ENCODE peak calls at places on chromosomes 4 and X, in seven cellular contexts. One of them, this sample, is unnamed.

GRCh38 chr4:158871050-158871724 is 102.4 kb downstream of the FNIP2 start:
- DNase-seq in upper lobe of left lung: no peak
- DNase-seq in pancreas: no peak
- DNase-seq in mesenchymal stem cell: no peak
- DNase-seq in ovary: no peak
- DNase-seq in transverse colon: no peak
- DNase-seq in SJSA1: no peak
- DNase-seq in this sample: no peak

GRCh38 chr4:32826169-32826568 is 2106.0 kb downstream of the PCDH7 start:
- DNase-seq in upper lobe of left lung: no peak
- DNase-seq in pancreas: no peak
- DNase-seq in mesenchymal stem cell: no peak
- DNase-seq in ovary: no peak
- DNase-seq in transverse colon: no peak
- DNase-seq in SJSA1: no peak
- DNase-seq in this sample: no peak

GRCh38 chr4:36251983-36252382 is 7.7 kb upstream of the ARAP2 start:
- DNase-seq in upper lobe of left lung: no peak
- DNase-seq in pancreas: no peak
- DNase-seq in mesenchymal stem cell: no peak
- DNase-seq in ovary: no peak
- DNase-seq in transverse colon: no peak
- DNase-seq in SJSA1: no peak
- DNase-seq in this sample: no peak

GRCh38 chr4:2084316-2084715 is 25.2 kb downstream of the NAT8L start:
- DNase-seq in upper lobe of left lung: peak; percentile 12
- DNase-seq in pancreas: no peak
- DNase-seq in mesenchymal stem cell: no peak
- DNase-seq in ovary: peak; percentile 4
- DNase-seq in transverse colon: peak; percentile 2
- DNase-seq in SJSA1: no peak
- DNase-seq in this sample: peak; percentile 51

GRCh38 chr4:127668770-127669169 is 36.0 kb downstream of the INTU start:
- DNase-seq in upper lobe of left lung: no peak
- DNase-seq in pancreas: no peak
- DNase-seq in mesenchymal stem cell: no peak
- DNase-seq in ovary: no peak
- DNase-seq in transverse colon: no peak
- DNase-seq in SJSA1: no peak
- DNase-seq in this sample: no peak

GRCh38 chr4:183828839-183829238 is 76.3 kb upstream of the STOX2 start:
- DNase-seq in upper lobe of left lung: no peak
- DNase-seq in pancreas: no peak
- DNase-seq in mesenchymal stem cell: no peak
- DNase-seq in ovary: no peak
- DNase-seq in transverse colon: no peak
- DNase-seq in SJSA1: no peak
- DNase-seq in this sample: no peak

GRCh38 chr4:56607926-56608325 is 73.2 kb downstream of the HOPX start:
- DNase-seq in upper lobe of left lung: no peak
- DNase-seq in pancreas: no peak
- DNase-seq in mesenchymal stem cell: no peak
- DNase-seq in ovary: no peak
- DNase-seq in transverse colon: no peak
- DNase-seq in SJSA1: no peak
- DNase-seq in this sample: no peak

GRCh38 chr4:118351851-118352827 is 664 bp downstream of the PRSS12 start:
- DNase-seq in upper lobe of left lung: peak; percentile 33
- DNase-seq in pancreas: peak; percentile 74
- DNase-seq in mesenchymal stem cell: peak; percentile 47
- DNase-seq in ovary: peak; percentile 18
- DNase-seq in transverse colon: peak; percentile 65
- DNase-seq in SJSA1: peak; percentile 38
- DNase-seq in this sample: no peak

GRCh38 chrX:44989995-44990770 is 117.2 kb downstream of the KDM6A start:
- DNase-seq in upper lobe of left lung: no peak
- DNase-seq in pancreas: no peak
- DNase-seq in mesenchymal stem cell: no peak
- DNase-seq in ovary: no peak
- DNase-seq in transverse colon: no peak
- DNase-seq in SJSA1: no peak
- DNase-seq in this sample: no peak

GRCh38 chrX:47586043-47586787 is 4.0 kb downstream of the TIMP1 start:
- DNase-seq in upper lobe of left lung: no peak
- DNase-seq in pancreas: no peak
- DNase-seq in mesenchymal stem cell: no peak
- DNase-seq in ovary: peak; percentile 18
- DNase-seq in transverse colon: no peak
- DNase-seq in SJSA1: no peak
- DNase-seq in this sample: peak; percentile 48

GRCh38 chr4:124803641-124804040 is 91.1 kb upstream of the ANKRD50 start:
- DNase-seq in upper lobe of left lung: no peak
- DNase-seq in pancreas: no peak
- DNase-seq in mesenchymal stem cell: peak; percentile 11
- DNase-seq in ovary: no peak
- DNase-seq in transverse colon: no peak
- DNase-seq in SJSA1: no peak
- DNase-seq in this sample: no peak

GRCh38 chrX:50202539-50202938 is 1.7 kb upstream of the AKAP4 start:
- DNase-seq in upper lobe of left lung: no peak
- DNase-seq in pancreas: no peak
- DNase-seq in mesenchymal stem cell: peak; percentile 20
- DNase-seq in ovary: no peak
- DNase-seq in transverse colon: no peak
- DNase-seq in SJSA1: peak; percentile 1
- DNase-seq in this sample: no peak

GRCh38 chr4:25090516-25090915 is 59.8 kb upstream of the LGI2 start:
- DNase-seq in upper lobe of left lung: no peak
- DNase-seq in pancreas: no peak
- DNase-seq in mesenchymal stem cell: no peak
- DNase-seq in ovary: no peak
- DNase-seq in transverse colon: no peak
- DNase-seq in SJSA1: no peak
- DNase-seq in this sample: no peak

GRCh38 chr4:139419388-139419914 is 34.5 kb upstream of the RAB33B start:
- DNase-seq in upper lobe of left lung: peak; percentile 64
- DNase-seq in pancreas: no peak
- DNase-seq in mesenchymal stem cell: peak; percentile 63
- DNase-seq in ovary: peak; percentile 47
- DNase-seq in transverse colon: peak; percentile 38
- DNase-seq in SJSA1: no peak
- DNase-seq in this sample: peak; percentile 17

GRCh38 chrX:77398341-77398740 is 48.8 kb upstream of the FGF16 start:
- DNase-seq in upper lobe of left lung: no peak
- DNase-seq in pancreas: no peak
- DNase-seq in mesenchymal stem cell: no peak
- DNase-seq in ovary: no peak
- DNase-seq in transverse colon: no peak
- DNase-seq in SJSA1: no peak
- DNase-seq in this sample: no peak

GRCh38 chrX:65688403-65688881 is 21.0 kb downstream of the MSN start:
- DNase-seq in upper lobe of left lung: peak; percentile 40
- DNase-seq in pancreas: no peak
- DNase-seq in mesenchymal stem cell: peak; percentile 91
- DNase-seq in ovary: no peak
- DNase-seq in transverse colon: peak; percentile 21
- DNase-seq in SJSA1: no peak
- DNase-seq in this sample: no peak
- H3K27ac ChIP-seq in upper lobe of left lung: peak overlapping the region; percentile 48
- H3K27ac ChIP-seq in pancreas: no peak overlapping the region
- H3K27ac ChIP-seq in mesenchymal stem cell: peak overlapping the region; percentile 38
- H3K27ac ChIP-seq in ovary: no peak overlapping the region
- H3K27ac ChIP-seq in transverse colon: peak overlapping the region; percentile 36
- H3K27ac ChIP-seq in SJSA1: no peak overlapping the region
- H3K27ac ChIP-seq in this sample: peak overlapping the region; percentile 89

GRCh38 chrX:72254835-72255234 is 16.0 kb upstream of the ERCC6L start:
- DNase-seq in upper lobe of left lung: no peak
- DNase-seq in pancreas: no peak
- DNase-seq in mesenchymal stem cell: no peak
- DNase-seq in ovary: no peak
- DNase-seq in transverse colon: no peak
- DNase-seq in SJSA1: no peak
- DNase-seq in this sample: no peak
- H3K4me3 ChIP-seq in upper lobe of left lung: no peak overlapping the region
- H3K4me3 ChIP-seq in pancreas: no peak overlapping the region
- H3K4me3 ChIP-seq in mesenchymal stem cell: no peak overlapping the region
- H3K4me3 ChIP-seq in ovary: no peak overlapping the region
- H3K4me3 ChIP-seq in transverse colon: no peak overlapping the region
- H3K4me3 ChIP-seq in SJSA1: no peak overlapping the region
- H3K4me3 ChIP-seq in this sample: no peak overlapping the region

GRCh38 chrX:134880866-134881265 is 109.9 kb upstream of the SMIM10 start:
- DNase-seq in upper lobe of left lung: no peak
- DNase-seq in pancreas: no peak
- DNase-seq in mesenchymal stem cell: peak; percentile 27
- DNase-seq in ovary: no peak
- DNase-seq in transverse colon: no peak
- DNase-seq in SJSA1: peak; percentile 5
- DNase-seq in this sample: no peak

GRCh38 chrX:134886201-134886600 is 104.6 kb upstream of the SMIM10 start:
- DNase-seq in upper lobe of left lung: no peak
- DNase-seq in pancreas: no peak
- DNase-seq in mesenchymal stem cell: peak; percentile 35
- DNase-seq in ovary: no peak
- DNase-seq in transverse colon: no peak
- DNase-seq in SJSA1: peak; percentile 29
- DNase-seq in this sample: no peak

GRCh38 chrX:134885336-134886016 is 105.3 kb upstream of the SMIM10 start:
- DNase-seq in upper lobe of left lung: no peak
- DNase-seq in pancreas: no peak
- DNase-seq in mesenchymal stem cell: no peak
- DNase-seq in ovary: no peak
- DNase-seq in transverse colon: no peak
- DNase-seq in SJSA1: peak; percentile 58
- DNase-seq in this sample: no peak

DNA sequence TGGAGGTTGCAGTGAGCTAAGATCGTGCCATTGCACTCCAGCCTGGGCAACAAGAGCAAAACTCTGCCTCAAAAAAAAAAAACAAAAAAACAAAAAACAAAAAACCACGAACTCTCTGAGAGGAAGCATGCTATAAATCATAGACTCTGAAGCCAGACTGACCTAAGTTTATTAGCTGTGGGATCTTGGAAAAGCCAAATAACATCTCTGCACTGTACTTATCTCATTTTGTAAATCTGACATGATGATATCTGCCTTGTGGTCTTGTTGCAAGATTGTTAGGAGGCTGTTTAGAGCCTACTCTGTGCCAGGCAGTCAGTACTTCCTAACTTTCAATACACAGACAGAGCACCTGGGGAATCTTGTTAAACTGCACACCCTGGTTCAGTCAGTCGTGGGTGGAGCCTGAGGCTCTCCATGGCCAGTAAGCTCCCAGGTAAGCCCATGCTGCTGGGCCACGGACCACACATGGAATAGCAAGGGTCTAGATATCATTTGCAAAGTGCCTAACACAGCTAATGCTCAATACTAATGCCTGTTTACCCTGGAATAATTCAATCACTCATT is 107.6 kb upstream of the SMIM10 start:
- DNase-seq in upper lobe of left lung: no peak
- DNase-seq in pancreas: no peak
- DNase-seq in mesenchymal stem cell: peak; percentile 30
- DNase-seq in ovary: no peak
- DNase-seq in transverse colon: no peak
- DNase-seq in SJSA1: no peak
- DNase-seq in this sample: no peak
- H3K27ac ChIP-seq in upper lobe of left lung: no peak overlapping the region
- H3K27ac ChIP-seq in pancreas: no peak overlapping the region
- H3K27ac ChIP-seq in mesenchymal stem cell: no peak overlapping the region
- H3K27ac ChIP-seq in ovary: no peak overlapping the region
- H3K27ac ChIP-seq in transverse colon: no peak overlapping the region
- H3K27ac ChIP-seq in SJSA1: no peak overlapping the region
- H3K27ac ChIP-seq in this sample: no peak overlapping the region

GRCh38 chrX:130111935-130112221 is 1.6 kb upstream of the ELF4 start:
- DNase-seq in upper lobe of left lung: no peak
- DNase-seq in pancreas: no peak
- DNase-seq in mesenchymal stem cell: no peak
- DNase-seq in ovary: no peak
- DNase-seq in transverse colon: no peak
- DNase-seq in SJSA1: no peak
- DNase-seq in this sample: no peak
- H3K4me3 ChIP-seq in upper lobe of left lung: no peak overlapping the region
- H3K4me3 ChIP-seq in pancreas: no peak overlapping the region
- H3K4me3 ChIP-seq in mesenchymal stem cell: no peak overlapping the region
- H3K4me3 ChIP-seq in ovary: no peak overlapping the region
- H3K4me3 ChIP-seq in transverse colon: no peak overlapping the region
- H3K4me3 ChIP-seq in SJSA1: no peak overlapping the region
- H3K4me3 ChIP-seq in this sample: no peak overlapping the region

GRCh38 chr4:174252412-174252811 is 31.1 kb downstream of the FBXO8 start:
- DNase-seq in upper lobe of left lung: no peak
- DNase-seq in pancreas: no peak
- DNase-seq in mesenchymal stem cell: no peak
- DNase-seq in ovary: no peak
- DNase-seq in transverse colon: no peak
- DNase-seq in SJSA1: no peak
- DNase-seq in this sample: no peak

GRCh38 chr4:174254613-174255012 is 28.9 kb downstream of the FBXO8 start:
- DNase-seq in upper lobe of left lung: no peak
- DNase-seq in pancreas: no peak
- DNase-seq in mesenchymal stem cell: no peak
- DNase-seq in ovary: no peak
- DNase-seq in transverse colon: no peak
- DNase-seq in SJSA1: no peak
- DNase-seq in this sample: no peak

GRCh38 chr4:174255374-174255773 is 28.1 kb downstream of the FBXO8 start:
- DNase-seq in upper lobe of left lung: no peak
- DNase-seq in pancreas: no peak
- DNase-seq in mesenchymal stem cell: no peak
- DNase-seq in ovary: no peak
- DNase-seq in transverse colon: no peak
- DNase-seq in SJSA1: no peak
- DNase-seq in this sample: no peak

GRCh38 chr4:174256277-174256713 is 27.2 kb downstream of the FBXO8 start:
- DNase-seq in upper lobe of left lung: no peak
- DNase-seq in pancreas: no peak
- DNase-seq in mesenchymal stem cell: peak; percentile 62
- DNase-seq in ovary: no peak
- DNase-seq in transverse colon: no peak
- DNase-seq in SJSA1: peak; percentile 5
- DNase-seq in this sample: no peak

GRCh38 chr4:174255790-174256189 is 27.7 kb downstream of the FBXO8 start:
- DNase-seq in upper lobe of left lung: no peak
- DNase-seq in pancreas: no peak
- DNase-seq in mesenchymal stem cell: peak; percentile 79
- DNase-seq in ovary: no peak
- DNase-seq in transverse colon: no peak
- DNase-seq in SJSA1: peak; percentile 8
- DNase-seq in this sample: no peak
- H3K27ac ChIP-seq in upper lobe of left lung: no peak overlapping the region
- H3K27ac ChIP-seq in pancreas: no peak overlapping the region
- H3K27ac ChIP-seq in mesenchymal stem cell: peak overlapping the region; percentile 38
- H3K27ac ChIP-seq in ovary: no peak overlapping the region
- H3K27ac ChIP-seq in transverse colon: no peak overlapping the region
- H3K27ac ChIP-seq in SJSA1: no peak overlapping the region
- H3K27ac ChIP-seq in this sample: no peak overlapping the region

This sample was measured in ascending aorta.